ENCODE peak calls at places on chromosomes 3 and 15, in ten cellular contexts. One of them, this sample, is unnamed.

GRCh38 chr3:106206165-106206564 is 337.4 kb upstream of the CBLB start:
- DNase-seq in stimulated activated CD4-positive, alpha-beta T cell treated with anti-CD3 and anti-CD28 coated beads, Interleukin-1b, Interleukin-23, amount 100 ng/mL, for 24 hours: no peak
- DNase-seq in SJSA1: no peak
- DNase-seq in hypothalamus: no peak
- DNase-seq in AG04450: no peak
- DNase-seq in head of caudate nucleus: no peak
- DNase-seq in GM23248: peak
- DNase-seq in GM13976: peak
- DNase-seq in stomach: no peak
- DNase-seq in immature natural killer cell: no peak
- DNase-seq in this sample: no peak

GRCh38 chr3:65277788-65278187 is 590.0 kb upstream of the ADAMTS9 start:
- DNase-seq in stimulated activated CD4-positive, alpha-beta T cell treated with anti-CD3 and anti-CD28 coated beads, Interleukin-1b, Interleukin-23, amount 100 ng/mL, for 24 hours: no peak
- DNase-seq in GM23248: no peak
- DNase-seq in GM13976: no peak
- DNase-seq in head of caudate nucleus: no peak
- DNase-seq in SJSA1: no peak
- DNase-seq in stomach: no peak
- DNase-seq in immature natural killer cell: no peak
- DNase-seq in hypothalamus: no peak
- DNase-seq in AG04450: no peak
- DNase-seq in this sample: no peak

GRCh38 chr15:33639968-33640367 is 328.3 kb upstream of the CHRM5 start:
- DNase-seq in GM13976: no peak
- DNase-seq in AG04450: no peak
- DNase-seq in stimulated activated CD4-positive, alpha-beta T cell treated with anti-CD3 and anti-CD28 coated beads, Interleukin-1b, Interleukin-23, amount 100 ng/mL, for 24 hours: no peak
- DNase-seq in SJSA1: no peak
- DNase-seq in immature natural killer cell: no peak
- DNase-seq in stomach: no peak
- DNase-seq in hypothalamus: no peak
- DNase-seq in GM23248: no peak
- DNase-seq in head of caudate nucleus: no peak
- DNase-seq in this sample: no peak

GRCh38 chr3:18666655-18667054 is 241.5 kb upstream of the SATB1 start:
- DNase-seq in SJSA1: no peak
- DNase-seq in hypothalamus: no peak
- DNase-seq in GM13976: no peak
- DNase-seq in GM23248: no peak
- DNase-seq in stomach: no peak
- DNase-seq in AG04450: no peak
- DNase-seq in stimulated activated CD4-positive, alpha-beta T cell treated with anti-CD3 and anti-CD28 coated beads, Interleukin-1b, Interleukin-23, amount 100 ng/mL, for 24 hours: no peak
- DNase-seq in head of caudate nucleus: no peak
- DNase-seq in immature natural killer cell: no peak
- DNase-seq in this sample: no peak

GRCh38 chr15:57565326-57565725 is 26.4 kb upstream of the MYZAP start:
- DNase-seq in head of caudate nucleus: no peak
- DNase-seq in stomach: no peak
- DNase-seq in AG04450: no peak
- DNase-seq in SJSA1: no peak
- DNase-seq in GM23248: no peak
- DNase-seq in hypothalamus: no peak
- DNase-seq in immature natural killer cell: no peak
- DNase-seq in stimulated activated CD4-positive, alpha-beta T cell treated with anti-CD3 and anti-CD28 coated beads, Interleukin-1b, Interleukin-23, amount 100 ng/mL, for 24 hours: no peak
- DNase-seq in GM13976: no peak
- DNase-seq in this sample: no peak

GRCh38 chr3:194178128-194178527 is 42.2 kb downstream of the HES1 start:
- DNase-seq in immature natural killer cell: no peak
- DNase-seq in GM23248: no peak
- DNase-seq in hypothalamus: no peak
- DNase-seq in SJSA1: no peak
- DNase-seq in stomach: no peak
- DNase-seq in stimulated activated CD4-positive, alpha-beta T cell treated with anti-CD3 and anti-CD28 coated beads, Interleukin-1b, Interleukin-23, amount 100 ng/mL, for 24 hours: no peak
- DNase-seq in head of caudate nucleus: no peak
- DNase-seq in AG04450: no peak
- DNase-seq in GM13976: no peak
- DNase-seq in this sample: no peak

GRCh38 chr15:62935300-62936081 is 107.1 kb upstream of the TPM1 start:
- DNase-seq in GM23248: no peak
- DNase-seq in stomach: no peak
- DNase-seq in AG04450: no peak
- DNase-seq in hypothalamus: no peak
- DNase-seq in stimulated activated CD4-positive, alpha-beta T cell treated with anti-CD3 and anti-CD28 coated beads, Interleukin-1b, Interleukin-23, amount 100 ng/mL, for 24 hours: no peak
- DNase-seq in SJSA1: no peak
- DNase-seq in GM13976: no peak
- DNase-seq in immature natural killer cell: no peak
- DNase-seq in head of caudate nucleus: no peak
- DNase-seq in this sample: no peak

GRCh38 chr15:99021669-99022068 is 14.1 kb upstream of the PGPEP1L start:
- DNase-seq in hypothalamus: no peak
- DNase-seq in stomach: no peak
- DNase-seq in stimulated activated CD4-positive, alpha-beta T cell treated with anti-CD3 and anti-CD28 coated beads, Interleukin-1b, Interleukin-23, amount 100 ng/mL, for 24 hours: no peak
- DNase-seq in immature natural killer cell: no peak
- DNase-seq in head of caudate nucleus: no peak
- DNase-seq in SJSA1: no peak
- DNase-seq in GM13976: no peak
- DNase-seq in GM23248: no peak
- DNase-seq in AG04450: no peak
- DNase-seq in this sample: no peak

GRCh38 chr3:35184775-35185174 is 454.6 kb upstream of the ARPP21 start:
- DNase-seq in GM23248: no peak
- DNase-seq in stomach: no peak
- DNase-seq in stimulated activated CD4-positive, alpha-beta T cell treated with anti-CD3 and anti-CD28 coated beads, Interleukin-1b, Interleukin-23, amount 100 ng/mL, for 24 hours: no peak
- DNase-seq in immature natural killer cell: no peak
- DNase-seq in head of caudate nucleus: no peak
- DNase-seq in hypothalamus: no peak
- DNase-seq in SJSA1: no peak
- DNase-seq in AG04450: no peak
- DNase-seq in GM13976: no peak
- DNase-seq in this sample: no peak

GRCh38 chr15:75704618-75705017 is 8.0 kb downstream of the CSPG4 start:
- DNase-seq in GM13976: no peak
- DNase-seq in SJSA1: no peak
- DNase-seq in stimulated activated CD4-positive, alpha-beta T cell treated with anti-CD3 and anti-CD28 coated beads, Interleukin-1b, Interleukin-23, amount 100 ng/mL, for 24 hours: no peak
- DNase-seq in AG04450: no peak
- DNase-seq in stomach: no peak
- DNase-seq in immature natural killer cell: no peak
- DNase-seq in head of caudate nucleus: no peak
- DNase-seq in GM23248: no peak
- DNase-seq in hypothalamus: no peak
- DNase-seq in this sample: no peak

GRCh38 chr15:42276762-42277161 is 3.5 kb upstream of the TMEM87A start:
- DNase-seq in GM23248: no peak
- DNase-seq in stimulated activated CD4-positive, alpha-beta T cell treated with anti-CD3 and anti-CD28 coated beads, Interleukin-1b, Interleukin-23, amount 100 ng/mL, for 24 hours: no peak
- DNase-seq in AG04450: no peak
- DNase-seq in immature natural killer cell: no peak
- DNase-seq in stomach: no peak
- DNase-seq in GM13976: no peak
- DNase-seq in SJSA1: no peak
- DNase-seq in head of caudate nucleus: no peak
- DNase-seq in hypothalamus: no peak
- DNase-seq in this sample: no peak

GRCh38 chr15:36742696-36743095 is 163.3 kb downstream of the CDIN1 start:
- DNase-seq in GM23248: no peak
- DNase-seq in hypothalamus: no peak
- DNase-seq in stimulated activated CD4-positive, alpha-beta T cell treated with anti-CD3 and anti-CD28 coated beads, Interleukin-1b, Interleukin-23, amount 100 ng/mL, for 24 hours: no peak
- DNase-seq in stomach: no peak
- DNase-seq in head of caudate nucleus: no peak
- DNase-seq in immature natural killer cell: no peak
- DNase-seq in SJSA1: no peak
- DNase-seq in AG04450: no peak
- DNase-seq in GM13976: no peak
- DNase-seq in this sample: no peak

GRCh38 chr3:142210608-142211007 is 14.8 kb downstream of the GK5 start:
- DNase-seq in GM23248: peak
- DNase-seq in stomach: no peak
- DNase-seq in head of caudate nucleus: no peak
- DNase-seq in GM13976: no peak
- DNase-seq in stimulated activated CD4-positive, alpha-beta T cell treated with anti-CD3 and anti-CD28 coated beads, Interleukin-1b, Interleukin-23, amount 100 ng/mL, for 24 hours: no peak
- DNase-seq in AG04450: no peak
- DNase-seq in hypothalamus: no peak
- DNase-seq in immature natural killer cell: no peak
- DNase-seq in SJSA1: no peak
- DNase-seq in this sample: no peak

GRCh38 chr3:194484614-194485013 is 2.2 kb downstream of the ATP13A3 start:
- DNase-seq in GM13976: no peak
- DNase-seq in GM23248: no peak
- DNase-seq in SJSA1: no peak
- DNase-seq in stimulated activated CD4-positive, alpha-beta T cell treated with anti-CD3 and anti-CD28 coated beads, Interleukin-1b, Interleukin-23, amount 100 ng/mL, for 24 hours: no peak
- DNase-seq in AG04450: no peak
- DNase-seq in head of caudate nucleus: no peak
- DNase-seq in stomach: no peak
- DNase-seq in hypothalamus: no peak
- DNase-seq in immature natural killer cell: no peak
- DNase-seq in this sample: no peak

GRCh38 chr3:72186485-72186864 is 401.5 kb upstream of the PROK2 start:
- DNase-seq in hypothalamus: no peak
- DNase-seq in stomach: no peak
- DNase-seq in immature natural killer cell: no peak
- DNase-seq in SJSA1: no peak
- DNase-seq in stimulated activated CD4-positive, alpha-beta T cell treated with anti-CD3 and anti-CD28 coated beads, Interleukin-1b, Interleukin-23, amount 100 ng/mL, for 24 hours: no peak
- DNase-seq in AG04450: no peak
- DNase-seq in head of caudate nucleus: no peak
- DNase-seq in GM23248: peak
- DNase-seq in GM13976: no peak
- DNase-seq in this sample: no peak

GRCh38 chr3:177447938-177448337 is 250.7 kb upstream of the TBL1XR1 start:
- DNase-seq in AG04450: no peak
- DNase-seq in head of caudate nucleus: no peak
- DNase-seq in hypothalamus: no peak
- DNase-seq in immature natural killer cell: no peak
- DNase-seq in stimulated activated CD4-positive, alpha-beta T cell treated with anti-CD3 and anti-CD28 coated beads, Interleukin-1b, Interleukin-23, amount 100 ng/mL, for 24 hours: no peak
- DNase-seq in GM23248: no peak
- DNase-seq in GM13976: no peak
- DNase-seq in SJSA1: no peak
- DNase-seq in stomach: peak
- DNase-seq in this sample: no peak

GRCh38 chr3:112610121-112610520 is 30.8 kb downstream of the CCDC80 start:
- DNase-seq in immature natural killer cell: no peak
- DNase-seq in SJSA1: no peak
- DNase-seq in stimulated activated CD4-positive, alpha-beta T cell treated with anti-CD3 and anti-CD28 coated beads, Interleukin-1b, Interleukin-23, amount 100 ng/mL, for 24 hours: no peak
- DNase-seq in GM13976: no peak
- DNase-seq in GM23248: peak
- DNase-seq in AG04450: no peak
- DNase-seq in hypothalamus: no peak
- DNase-seq in head of caudate nucleus: no peak
- DNase-seq in stomach: no peak
- DNase-seq in this sample: no peak

GRCh38 chr3:77320514-77320913 is 280.6 kb downstream of the ROBO2 start:
- DNase-seq in GM23248: peak
- DNase-seq in head of caudate nucleus: no peak
- DNase-seq in GM13976: no peak
- DNase-seq in immature natural killer cell: no peak
- DNase-seq in stimulated activated CD4-positive, alpha-beta T cell treated with anti-CD3 and anti-CD28 coated beads, Interleukin-1b, Interleukin-23, amount 100 ng/mL, for 24 hours: no peak
- DNase-seq in stomach: no peak
- DNase-seq in AG04450: peak
- DNase-seq in SJSA1: no peak
- DNase-seq in hypothalamus: no peak
- DNase-seq in this sample: no peak

GRCh38 chr15:88447741-88448140 is 19.4 kb downstream of the MRPL46 start:
- DNase-seq in immature natural killer cell: no peak
- DNase-seq in GM23248: no peak
- DNase-seq in GM13976: no peak
- DNase-seq in stomach: no peak
- DNase-seq in hypothalamus: no peak
- DNase-seq in SJSA1: no peak
- DNase-seq in head of caudate nucleus: no peak
- DNase-seq in stimulated activated CD4-positive, alpha-beta T cell treated with anti-CD3 and anti-CD28 coated beads, Interleukin-1b, Interleukin-23, amount 100 ng/mL, for 24 hours: no peak
- DNase-seq in AG04450: no peak
- DNase-seq in this sample: no peak

GRCh38 chr3:122392868-122393844 is 9.2 kb downstream of the FAM162A start:
- DNase-seq in GM23248: peak
- DNase-seq in stomach: no peak
- DNase-seq in stimulated activated CD4-positive, alpha-beta T cell treated with anti-CD3 and anti-CD28 coated beads, Interleukin-1b, Interleukin-23, amount 100 ng/mL, for 24 hours: no peak
- DNase-seq in SJSA1: no peak
- DNase-seq in head of caudate nucleus: no peak
- DNase-seq in AG04450: no peak
- DNase-seq in immature natural killer cell: peak
- DNase-seq in hypothalamus: no peak
- DNase-seq in GM13976: peak
- DNase-seq in this sample: no peak

GRCh38 chr15:63969652-63970421 is 76.4 kb downstream of the DAPK2 start:
- DNase-seq in hypothalamus: no peak
- DNase-seq in stimulated activated CD4-positive, alpha-beta T cell treated with anti-CD3 and anti-CD28 coated beads, Interleukin-1b, Interleukin-23, amount 100 ng/mL, for 24 hours: no peak
- DNase-seq in AG04450: no peak
- DNase-seq in head of caudate nucleus: no peak
- DNase-seq in immature natural killer cell: no peak
- DNase-seq in SJSA1: no peak
- DNase-seq in GM13976: no peak
- DNase-seq in stomach: peak
- DNase-seq in GM23248: no peak
- DNase-seq in this sample: no peak

GRCh38 chr15:89187911-89188514 is 33.4 kb downstream of the RLBP1 start:
- DNase-seq in head of caudate nucleus: no peak
- DNase-seq in immature natural killer cell: no peak
- DNase-seq in GM23248: peak
- DNase-seq in AG04450: no peak
- DNase-seq in stomach: no peak
- DNase-seq in hypothalamus: no peak
- DNase-seq in GM13976: no peak
- DNase-seq in SJSA1: no peak
- DNase-seq in stimulated activated CD4-positive, alpha-beta T cell treated with anti-CD3 and anti-CD28 coated beads, Interleukin-1b, Interleukin-23, amount 100 ng/mL, for 24 hours: no peak
- DNase-seq in this sample: no peak

GRCh38 chr3:116179091-116179490 is 266.2 kb downstream of the LSAMP start:
- DNase-seq in hypothalamus: no peak
- DNase-seq in immature natural killer cell: no peak
- DNase-seq in stimulated activated CD4-positive, alpha-beta T cell treated with anti-CD3 and anti-CD28 coated beads, Interleukin-1b, Interleukin-23, amount 100 ng/mL, for 24 hours: no peak
- DNase-seq in GM13976: no peak
- DNase-seq in head of caudate nucleus: no peak
- DNase-seq in AG04450: peak
- DNase-seq in GM23248: peak
- DNase-seq in SJSA1: no peak
- DNase-seq in stomach: no peak
- DNase-seq in this sample: no peak

GRCh38 chr3:66355394-66355793 is 134.6 kb downstream of the SLC25A26 start:
- DNase-seq in stomach: no peak
- DNase-seq in immature natural killer cell: peak
- DNase-seq in GM23248: no peak
- DNase-seq in SJSA1: no peak
- DNase-seq in hypothalamus: no peak
- DNase-seq in GM13976: peak
- DNase-seq in head of caudate nucleus: no peak
- DNase-seq in AG04450: no peak
- DNase-seq in stimulated activated CD4-positive, alpha-beta T cell treated with anti-CD3 and anti-CD28 coated beads, Interleukin-1b, Interleukin-23, amount 100 ng/mL, for 24 hours: no peak
- DNase-seq in this sample: no peak